ENCODE peak calls at places on chromosomes 16 and 17, in six cellular contexts. P is K562, D is HepG2, Q is GM12878, N is HCT116, X is SK-N-SH. K is an unnamed sample. For H3K9me3, the result is how much of the 10 kb centered on the place peaks cover.

GRCh38 chr17:48459070-48459469 is 29.1 kb upstream of the SKAP1 start:
- DNase-seq in P (no peak), D (no peak), Q (no peak), N (no peak), X (no peak), K (no peak)

GRCh38 chr17:28928061-28928460 is 23.3 kb downstream of the PHF12 start:
- DNase-seq in P (no peak), D (no peak), Q (no peak), N (no peak), X (no peak), K (no peak)

GRCh38 chr16:12586701-12587100 is 217.0 kb downstream of the CPPED1 start:
- DNase-seq in P (no peak), D (no peak), Q (no peak), N (no peak), X (no peak), K (no peak)

GRCh38 chr16:15672514-15673167 is 22.6 kb downstream of the NDE1 start:
- DNase-seq in P (no peak), D (peak), Q (no peak), N (no peak), X (no peak), K (no peak)

GRCh38 chr17:40322417-40323315 is 13.7 kb downstream of the RARA start:
- DNase-seq in P (peak), D (peak), Q (peak), N (peak), X (peak), K (no peak)

GRCh38 chr17:80018917-80019651 is 16.6 kb downstream of the TBC1D16 start:
- DNase-seq in P (no peak), D (peak), Q (no peak), N (no peak), X (peak), K (no peak)

GRCh38 chr16:86970279-86970678 is 346.9 kb downstream of the C16orf95 start:
- DNase-seq in P (no peak), D (no peak), Q (no peak), N (no peak), X (no peak), K (no peak)

GRCh38 chr17:77124192-77124908 is 16.4 kb upstream of the SEC14L1 start:
- DNase-seq in P (no peak), D (no peak), Q (no peak), N (peak), X (no peak), K (peak)

GRCh38 chr17:45170976-45171337 is 9.3 kb downstream of the HEXIM2 start:
- DNase-seq in P (no peak), D (no peak), Q (no peak), N (peak), X (peak), K (no peak)

GRCh38 chr17:44921122-44921882 is 6.0 kb upstream of the GFAP start:
- DNase-seq in P (peak), D (no peak), Q (no peak), N (no peak), X (peak), K (no peak)

GRCh38 chr17:17767096-17767470 is 69.7 kb downstream of the SREBF1 start:
- DNase-seq in P (no peak), D (no peak), Q (no peak), N (no peak), X (no peak), K (no peak)

GRCh38 chr16:4693296-4693955 is at the start of gene NUDT16L1:
- DNase-seq in P (peak), D (peak), Q (peak), N (peak), X (peak), K (peak)

GRCh38 chr17:51032850-51033249 is 87.8 kb downstream of the SPAG9 start:
- DNase-seq in P (no peak), D (no peak), Q (no peak), N (no peak), X (no peak), K (no peak)

GRCh38 chr17:48646183-48647102 is 20.3 kb upstream of the HOXB9 start:
- DNase-seq in P (peak), D (no peak), Q (no peak), N (peak), X (peak), K (no peak)

GRCh38 chr17:9924735-9925191 is 19.7 kb upstream of the RCVRN start:
- DNase-seq in P (peak), D (peak), Q (peak), N (peak), X (peak), K (peak)

GRCh38 chr17:45003877-45004276 is 35.8 kb upstream of the C1QL1 start:
- DNase-seq in P (no peak), D (no peak), Q (no peak), N (no peak), X (no peak), K (no peak)

GRCh38 chr17:68719431-68719830 is 118.3 kb upstream of the FAM20A start:
- DNase-seq in P (no peak), D (no peak), Q (no peak), N (no peak), X (no peak), K (no peak)

GRCh38 chr16:17567455-17567854 is 96.7 kb upstream of the XYLT1 start:
- DNase-seq in P (no peak), D (no peak), Q (no peak), N (no peak), X (no peak), K (no peak)

GRCh38 chr16:11389631-11390565 is 44.6 kb downstream of the RMI2 start:
- DNase-seq in P (no peak), D (no peak), Q (no peak), N (no peak), X (peak), K (no peak)

GRCh38 chr16:25210758-25211157 is 6.0 kb upstream of the AQP8 start:
- DNase-seq in P (peak), D (no peak), Q (no peak), N (no peak), X (no peak), K (no peak)

GRCh38 chr16:27226476-27226875 is 23.1 kb downstream of the KDM8 start:
- DNase-seq in P (no peak), D (no peak), Q (no peak), N (no peak), X (no peak), K (no peak)

GRCh38 chr17:6090253-6090652 is 20.1 kb downstream of the WSCD1 start:
- DNase-seq in P (no peak), D (no peak), Q (no peak), N (no peak), X (no peak), K (no peak)

GRCh38 chr16:67397812-67398545 is 4.7 kb upstream of the TPPP3 start:
- DNase-seq in P (no peak), D (no peak), Q (no peak), N (no peak), X (no peak), K (no peak)

GRCh38 chr17:40646791-40647548 is 648 bp downstream of the SMARCE1 start:
- DNase-seq in P (peak), D (peak), Q (no peak), N (peak), X (no peak), K (no peak)

GRCh38 chr16:11078812-11079459 is 134.6 kb downstream of the CLEC16A start:
- DNase-seq in P (no peak), D (no peak), Q (no peak), N (no peak), X (peak), K (no peak)

GRCh38 chr17:68182940-68183551 is 64.8 kb upstream of the AMZ2 start:
- DNase-seq in P (peak), D (peak), Q (no peak), N (peak), X (no peak), K (no peak)

GRCh38 chr17:640436-640835 is 74.2 kb downstream of the VPS53 start:
- DNase-seq in P (no peak), D (no peak), Q (no peak), N (no peak), X (no peak), K (no peak)

GRCh38 chr17:28646039-28646754 is 1.2 kb upstream of the BLTP2 start:
- DNase-seq in P (no peak), D (no peak), Q (no peak), N (no peak), X (no peak), K (no peak)

GRCh38 chr17:42844761-42845555 is 578 bp downstream of the AOC2 start:
- DNase-seq in P (no peak), D (no peak), Q (no peak), N (no peak), X (no peak), K (no peak)

GRCh38 chr16:47667956-47668355 is 206.8 kb downstream of the PHKB start:
- DNase-seq in P (no peak), D (no peak), Q (no peak), N (no peak), X (no peak), K (no peak)

GRCh38 chr17:16215002-16215272 is 397 bp downstream of the NCOR1 start:
- DNase-seq in P (no peak), D (peak), Q (no peak), N (no peak), X (peak), K (no peak)

GRCh38 chr16:30488764-30489595 is 16.4 kb downstream of the ITGAL start:
- DNase-seq in P (peak), D (peak), Q (no peak), N (no peak), X (no peak), K (no peak)

GRCh38 chr17:81865733-81866439 is 5.3 kb downstream of the ARHGDIA start:
- DNase-seq in P (no peak), D (peak), Q (no peak), N (no peak), X (peak), K (no peak)

GRCh38 chr16:86388976-86389375 is 121.4 kb upstream of the FOXF1 start:
- DNase-seq in P (no peak), D (no peak), Q (no peak), N (no peak), X (no peak), K (no peak)

GRCh38 chr17:68101992-68102758 is 66.6 kb downstream of the KPNA2 start:
- DNase-seq in P (no peak), D (no peak), Q (no peak), N (no peak), X (peak), K (no peak)

GRCh38 chr16:4380131-4381063 is 8.7 kb downstream of the VASN start:
- DNase-seq in P (peak), D (no peak), Q (no peak), N (no peak), X (no peak), K (no peak)

GRCh38 chr16:65672960-65673359 is 551.1 kb upstream of the CDH11 start:
- DNase-seq in P (peak), D (no peak), Q (no peak), N (no peak), X (no peak), K (no peak)

GRCh38 chr17:2704031-2704889 is 7.3 kb downstream of the CLUH start:
- DNase-seq in P (no peak), D (no peak), Q (no peak), N (no peak), X (peak), K (no peak)

DNA sequence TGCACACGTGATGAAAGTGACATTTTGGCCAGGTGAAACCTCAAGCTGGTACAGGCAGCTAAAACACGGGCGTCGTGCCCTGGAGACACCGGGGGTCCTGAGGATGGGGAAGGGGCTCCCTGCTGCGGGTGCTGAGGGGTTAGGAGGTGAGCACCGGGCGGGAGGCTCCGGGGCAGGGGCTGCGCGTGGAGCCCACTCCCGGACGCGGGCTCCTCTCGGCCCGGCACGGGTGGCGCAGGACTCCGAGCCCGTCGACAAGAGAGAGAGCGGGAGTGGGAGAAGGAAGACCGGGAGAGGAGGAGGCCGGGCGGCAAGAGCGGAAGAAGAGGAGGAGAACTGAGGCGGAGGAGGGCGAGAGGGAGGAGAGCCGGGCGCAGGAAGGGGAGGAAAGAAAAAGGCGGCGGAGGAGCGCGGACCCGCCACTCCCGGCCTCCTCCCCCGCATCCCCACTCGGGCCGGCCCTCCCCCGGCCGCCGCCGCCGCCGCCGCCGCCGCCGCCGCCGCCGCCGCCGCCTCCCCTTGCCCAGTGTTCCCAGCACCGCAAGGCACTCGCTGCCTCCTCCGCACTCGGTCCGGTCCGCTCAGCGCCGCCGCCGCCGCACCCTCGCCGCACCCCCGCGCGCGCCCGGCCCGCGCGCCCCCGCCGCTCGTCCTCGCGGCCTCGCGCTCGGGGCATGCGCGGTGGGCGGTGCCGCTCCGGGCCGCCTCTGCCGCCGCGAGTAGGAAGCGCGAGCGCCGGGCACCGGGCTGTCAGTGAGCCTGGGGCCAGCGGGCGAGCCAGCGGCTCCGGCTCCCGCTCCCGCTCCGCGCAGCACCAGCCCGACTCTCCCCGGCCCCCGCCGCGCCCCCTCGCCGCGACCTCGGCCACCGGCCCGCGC is at the start of gene PRKCA:
- DNase-seq in P (peak), D (peak), Q (no peak), N (peak), X (peak), K (no peak)
- TF ChIP-seq POLR2AphosphoS5 in P (peak), D (peak), Q (no peak), N (peak), X (peak), K (peak)

GRCh38 chr16:3306078-3306477 is 781 bp downstream of the ZNF75A start:
- DNase-seq in P (no peak), D (no peak), Q (no peak), N (no peak), X (no peak), K (no peak)
- H3K9me3 ChIP-seq in P (under half), D (under half), Q (under half), N (under half), X (under half), K (half or more)

GRCh38 chr17:73956595-73957465 is 246.6 kb upstream of the RPL38 start:
- DNase-seq in P (peak), D (peak), Q (no peak), N (peak), X (peak), K (no peak)
- TF ChIP-seq REST in P (no peak), D (no peak), Q (no peak), N (no peak), X (no peak), K (no peak)

DNA sequence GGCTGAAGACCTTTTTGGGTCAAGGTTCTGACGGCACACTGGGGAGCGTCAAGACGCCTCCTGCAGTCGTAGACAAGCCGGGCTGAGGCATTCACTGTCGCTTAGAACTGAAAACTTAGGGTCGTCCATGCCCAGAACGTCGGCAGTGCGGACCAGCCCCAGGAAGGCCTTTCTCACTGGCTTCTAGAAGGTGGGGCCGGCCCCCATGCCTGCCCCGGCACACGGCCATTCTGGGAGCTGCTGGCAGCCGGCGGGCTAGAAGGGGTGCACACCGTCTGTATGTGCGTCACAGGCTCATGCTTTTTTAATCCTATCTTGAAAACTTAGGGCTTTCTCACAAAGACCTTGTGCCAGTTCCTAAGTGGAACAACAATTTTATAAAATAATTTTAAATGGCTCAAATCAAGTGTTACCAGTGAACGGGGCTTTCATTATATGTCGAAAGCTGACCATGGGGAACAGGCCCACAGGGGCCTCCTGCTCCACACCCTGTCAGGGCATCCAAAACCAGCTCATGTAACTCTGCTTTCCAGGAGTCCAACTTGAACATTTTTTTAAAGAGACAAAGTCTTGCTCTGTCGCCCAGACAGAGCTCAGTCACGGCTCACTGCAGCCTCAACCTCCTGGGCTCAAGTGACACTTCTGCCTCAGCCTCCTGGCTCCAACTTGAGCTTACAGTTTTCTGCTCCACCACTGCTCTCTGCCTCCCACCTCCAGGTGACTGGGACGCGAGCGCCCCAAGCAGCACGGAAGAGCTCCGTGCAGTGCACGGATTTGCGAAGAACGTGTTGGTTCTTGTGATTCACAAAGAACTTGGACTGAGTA is 111.2 kb downstream of the ANKRD11 start:
- DNase-seq in P (no peak), D (no peak), Q (no peak), N (no peak), X (no peak), K (no peak)
- TF ChIP-seq POLR2AphosphoS5 in P (no peak), D (no peak), Q (no peak), N (no peak), X (no peak), K (no peak)

DNA sequence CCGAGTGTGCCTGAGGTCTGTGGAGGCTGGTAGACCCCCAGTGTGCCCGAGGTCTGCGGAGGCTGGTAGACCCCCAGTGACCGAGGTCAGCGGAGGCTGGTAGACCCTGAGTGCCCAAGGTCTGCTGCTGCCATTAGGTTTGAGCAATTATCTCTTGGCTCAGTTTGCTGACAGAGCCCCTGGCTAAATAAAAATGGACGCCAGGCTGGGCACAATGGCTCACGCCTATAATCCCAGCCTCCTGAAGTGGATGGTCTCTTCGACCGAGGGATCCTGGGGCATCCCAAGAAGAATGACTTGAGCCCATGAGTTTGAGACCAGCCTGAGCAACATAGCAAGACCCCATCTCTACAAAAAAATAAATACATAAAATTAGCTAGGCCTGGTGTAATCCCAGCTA is 98.7 kb upstream of the ZNF469 start:
- DNase-seq in P (no peak), D (no peak), Q (no peak), N (no peak), X (no peak), K (no peak)
- H3K9me3 ChIP-seq in P (under half), D (under half), Q (under half), N (under half), X (under half), K (under half)

GRCh38 chr17:13792314-13792713 is 190.6 kb upstream of the HS3ST3A1 start:
- DNase-seq in P (no peak), D (no peak), Q (no peak), N (no peak), X (no peak), K (no peak)
- TF ChIP-seq REST in P (no peak), D (no peak), Q (no peak), N (no peak), X (no peak), K (no peak)

K was measured in Panc1.